ENCODE peak calls at places on chromosomes 6 and 20, in four cellular contexts. J is posterior cingulate gyrus, A is GM20000, Y is A549. S is an unnamed sample.

GRCh38 chr20:45968081-45968671 is 3.8 kb downstream of the ZNF335 start:
- DNase-seq in J (no peak), A (no peak), Y (no peak), S (peak; percentile 45)

GRCh38 chr6:127748290-127748689 is 152.6 kb downstream of the THEMIS start:
- DNase-seq in J (no peak), A (no peak), Y (no peak), S (no peak)

GRCh38 chr20:1264727-1265126 is 1.4 kb upstream of the SNPH start:
- DNase-seq in J (no peak), A (no peak), Y (no peak), S (no peak)

GRCh38 chr6:131451330-131452195 is 121.5 kb upstream of the ARG1 start:
- DNase-seq in J (no peak), A (no peak), Y (no peak), S (no peak)

GRCh38 chr6:33716890-33717632 is 5.6 kb upstream of the UQCC2 start:
- DNase-seq in J (no peak), A (no peak), Y (no peak), S (no peak)

GRCh38 chr6:112827793-112828192 is 480.7 kb downstream of the RFPL4B start:
- DNase-seq in J (no peak), A (peak; percentile 41), Y (no peak), S (no peak)

GRCh38 chr20:43681468-43681942 is 14.6 kb downstream of the MYBL2 start:
- DNase-seq in J (no peak), A (peak; percentile 32), Y (no peak), S (peak; percentile 55)

GRCh38 chr6:20906938-20907337 is 372.7 kb downstream of the CDKAL1 start:
- DNase-seq in J (no peak), A (no peak), Y (no peak), S (no peak)

GRCh38 chr6:90000864-90001731 is 106.8 kb downstream of the GJA10 start:
- DNase-seq in J (no peak), A (no peak), Y (no peak), S (no peak)

GRCh38 chr20:39623584-39624234 is 661.6 kb downstream of the DHX35 start:
- DNase-seq in J (no peak), A (no peak), Y (no peak), S (no peak)

GRCh38 chr6:119034827-119035458 is 43.5 kb downstream of the FAM184A start:
- DNase-seq in J (no peak), A (no peak), Y (no peak), S (no peak)

GRCh38 chr20:41524980-41525613 is 93.1 kb downstream of the CHD6 start:
- DNase-seq in J (peak; percentile 70), A (no peak), Y (no peak), S (no peak)

GRCh38 chr6:74333406-74333805 is 637.4 kb downstream of the CD109 start:
- DNase-seq in J (no peak), A (no peak), Y (no peak), S (no peak)

GRCh38 chr6:43784049-43784855 is 14.2 kb downstream of the VEGFA start:
- DNase-seq in J (no peak), A (no peak), Y (no peak), S (no peak)

GRCh38 chr20:44223721-44224120 is 13.2 kb upstream of the OSER1 start:
- DNase-seq in J (no peak), A (no peak), Y (no peak), S (peak; percentile 53)

GRCh38 chr6:167574431-167575097 is 249.7 kb downstream of the TTLL2 start:
- DNase-seq in J (no peak), A (no peak), Y (no peak), S (no peak)

GRCh38 chr20:41643504-41643938 is 25.3 kb upstream of the CHD6 start:
- DNase-seq in J (peak; percentile 17), A (no peak), Y (peak; percentile 18), S (peak; percentile 78)

GRCh38 chr20:2798095-2798805 is 2.2 kb downstream of the CPXM1 start:
- DNase-seq in J (no peak), A (no peak), Y (no peak), S (no peak)

GRCh38 chr20:59032713-59033059 is 551 bp upstream of the ATP5F1E start:
- DNase-seq in J (no peak), A (no peak), Y (peak; percentile 46), S (no peak)

GRCh38 chr6:14925627-14926026 is 320.2 kb upstream of the JARID2 start:
- DNase-seq in J (no peak), A (no peak), Y (no peak), S (no peak)

GRCh38 chr6:87901613-87902012 is 146.0 kb upstream of the SPACA1 start:
- DNase-seq in J (no peak), A (no peak), Y (no peak), S (no peak)

S was measured in Caco-2.